ENCODE peak calls at places on chromosomes 12 and 14, in nine cellular contexts. N is CD8-positive, alpha-beta memory T cell; S is activated naive CD4-positive, alpha-beta T cell; B is caudate nucleus; P is AG04450; D is stimulated activated CD8-positive, alpha-beta memory T cell treated with anti-CD3 and anti-CD28 coated beads, Interleukin-15, amount 100 ng/mL, for 1 hour; E is heart left ventricle; W is HL-60; L is stomach. K is an unnamed sample.
A peak's percentile ranks its signal among the peaks of the same experiment; 100 is the strongest.

GRCh38 chr14:30143617-30144016 is 216.0 kb upstream of the PRKD1 start:
- DNase-seq in N (no peak), D (no peak), P (peak; percentile 6), W (no peak), E (no peak), S (no peak), L (no peak), B (no peak), K (no peak)

GRCh38 chr14:36835145-36835544 is 173.5 kb downstream of the PAX9 start:
- DNase-seq in L (no peak), B (no peak), S (no peak), P (no peak), D (no peak), N (no peak), W (no peak), E (no peak), K (peak; percentile 57)

GRCh38 chr12:21751517-21751916 is 23.0 kb downstream of the KCNJ8 start:
- DNase-seq in B (no peak), E (no peak), D (no peak), P (peak; percentile 15), S (no peak), L (no peak), N (no peak), W (no peak), K (no peak)

GRCh38 chr12:102799229-102799628 is 117.8 kb downstream of the PAH start:
- DNase-seq in N (no peak), E (no peak), S (no peak), B (no peak), P (no peak), L (no peak), W (no peak), D (no peak), K (no peak)

GRCh38 chr12:74896186-74896585 is 313.5 kb downstream of the KCNC2 start:
- DNase-seq in N (no peak), W (no peak), B (no peak), E (no peak), S (no peak), D (no peak), L (no peak), P (peak; percentile 1), K (no peak)

GRCh38 chr12:131428086-131428685 is 282.7 kb upstream of the SFSWAP start:
- DNase-seq in E (no peak), B (no peak), S (no peak), D (no peak), L (peak; percentile 4), N (no peak), W (no peak), P (no peak), K (no peak)

GRCh38 chr14:61211476-61212262 is 69.5 kb downstream of the TMEM30B start:
- DNase-seq in D (no peak), B (no peak), P (no peak), S (no peak), L (no peak), E (no peak), W (peak; percentile 9), N (no peak), K (peak; percentile 88)

GRCh38 chr12:47835017-47835830 is 15.5 kb upstream of the HDAC7 start:
- DNase-seq in P (no peak), S (no peak), B (no peak), D (no peak), W (no peak), L (no peak), N (no peak), E (no peak), K (no peak)